ENCODE peak calls at places on chromosomes 2 and 18, in nine cellular contexts. E, A, V, W, P, N, Z, I and L are unnamed samples.

GRCh38 chr2:202038471-202039277 is 5.0 kb downstream of the FZD7 start:
- DNase-seq in P (no peak), V (no peak), Z (no peak), E (peak; percentile 23), N (no peak), W (no peak), I (no peak), A (peak; percentile 19), L (no peak)

GRCh38 chr2:37189452-37190153 is 1.1 kb upstream of the SULT6B1 start:
- DNase-seq in E (no peak), I (peak; percentile 51), N (no peak), W (no peak), P (no peak), Z (no peak), A (peak; percentile 64), V (no peak), L (no peak)

GRCh38 chr2:157725856-157726255 is 97.2 kb upstream of the ACVR1C start:
- DNase-seq in W (no peak), A (no peak), V (no peak), E (no peak), Z (no peak), P (no peak), N (no peak), I (no peak), L (no peak)

GRCh38 chr2:236944561-236944960 is 141.1 kb upstream of the COPS8 start:
- DNase-seq in A (no peak), V (no peak), I (no peak), W (no peak), N (no peak), P (no peak), Z (no peak), E (no peak), L (no peak)

GRCh38 chr2:12616456-12617163 is 100.1 kb upstream of the TRIB2 start:
- DNase-seq in E (no peak), A (no peak), I (no peak), N (no peak), V (no peak), W (no peak), Z (no peak), P (no peak), L (no peak)

GRCh38 chr2:1262609-1263008 is 150.7 kb upstream of the TPO start:
- DNase-seq in I (no peak), P (no peak), N (no peak), E (no peak), A (no peak), V (no peak), Z (no peak), W (no peak), L (no peak)

GRCh38 chr2:172085460-172086159 is at the start of gene DLX1:
- DNase-seq in N (no peak), W (no peak), I (peak; percentile 36), V (no peak), A (peak; percentile 51), P (no peak), Z (peak; percentile 32), E (no peak), L (no peak)

GRCh38 chr2:95574506-95574905 is 17.3 kb upstream of the TRIM43 start:
- DNase-seq in I (no peak), W (no peak), Z (no peak), N (no peak), P (no peak), A (no peak), E (no peak), V (no peak), L (no peak)

GRCh38 chr2:11749646-11750349 is 3.4 kb downstream of the LPIN1 start:
- DNase-seq in Z (no peak), A (no peak), W (no peak), I (peak; percentile 73), N (no peak), V (no peak), P (no peak), E (peak; percentile 53), L (no peak)

GRCh38 chr2:203706403-203706802 is at the start of gene CD28:
- DNase-seq in A (no peak), I (no peak), V (no peak), P (no peak), N (no peak), E (peak; percentile 84), Z (peak; percentile 65), W (peak; percentile 61), L (peak; percentile 59)

GRCh38 chr18:49618741-49619392 is 57.0 kb downstream of the LIPG start:
- DNase-seq in V (no peak), Z (no peak), E (peak; percentile 62), I (no peak), A (no peak), N (no peak), W (no peak), P (no peak), L (no peak)

GRCh38 chr2:10947005-10947440 is 35.3 kb downstream of the KCNF1 start:
- DNase-seq in N (no peak), I (no peak), V (no peak), P (no peak), E (no peak), A (no peak), Z (no peak), W (no peak), L (no peak)

GRCh38 chr2:237964578-237965404 is 2.0 kb upstream of the UBE2F start:
- DNase-seq in A (no peak), P (no peak), E (peak; percentile 36), N (no peak), V (no peak), W (no peak), I (no peak), Z (no peak), L (no peak)

GRCh38 chr2:47043142-47043890 is 111.8 kb downstream of the STPG4 start:
- DNase-seq in E (peak; percentile 39), I (peak; percentile 77), P (peak; percentile 63), Z (no peak), W (no peak), V (no peak), A (peak; percentile 96), N (no peak), L (no peak)

GRCh38 chr2:98486374-98486981 is 41.8 kb downstream of the INPP4A start:
- DNase-seq in I (no peak), E (peak; percentile 26), W (no peak), V (no peak), N (no peak), Z (no peak), P (no peak), A (no peak), L (no peak)
- TF ChIP-seq POLR2A in I (no peak), E (no peak), W (no peak), V (no peak), N (no peak), Z (no peak), P (no peak), A (no peak), L (no peak)

GRCh38 chr2:174660984-174661675 is 63.5 kb upstream of the WIPF1 start:
- DNase-seq in E (no peak), N (no peak), P (no peak), I (no peak), A (no peak), Z (no peak), V (no peak), W (no peak), L (no peak)

GRCh38 chr2:174662459-174662858 is 64.9 kb upstream of the WIPF1 start:
- DNase-seq in V (no peak), W (no peak), Z (no peak), N (no peak), E (no peak), I (no peak), A (peak; percentile 8), P (no peak), L (no peak)

GRCh38 chr2:174664084-174664759 is 66.6 kb upstream of the WIPF1 start:
- DNase-seq in W (no peak), A (no peak), I (no peak), N (no peak), P (no peak), Z (no peak), E (no peak), V (no peak), L (no peak)

GRCh38 chr2:174663572-174663971 is 66.0 kb upstream of the WIPF1 start:
- DNase-seq in A (no peak), V (no peak), N (no peak), E (no peak), P (no peak), W (no peak), Z (no peak), I (no peak), L (no peak)

DNA sequence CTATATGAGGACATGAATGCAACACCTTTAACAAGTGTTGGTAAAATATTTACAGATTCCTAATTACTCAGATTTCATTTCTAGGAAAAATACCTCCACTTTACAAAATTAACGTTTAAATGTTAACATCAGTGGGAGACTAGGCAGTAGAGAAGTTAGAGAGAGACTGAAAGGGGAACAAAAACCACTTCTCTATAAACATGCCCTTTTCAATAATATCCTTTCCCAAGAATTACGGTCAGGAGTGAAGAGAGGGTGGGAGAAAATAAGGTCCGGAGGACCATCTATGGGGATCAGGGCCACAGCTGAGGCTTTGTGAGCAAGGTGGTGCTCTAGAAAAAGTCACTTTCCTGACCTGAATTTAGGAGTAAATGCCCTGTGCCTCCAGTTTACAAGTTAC is 65.3 kb upstream of the WIPF1 start:
- DNase-seq in N (no peak), I (no peak), Z (no peak), E (no peak), A (no peak), V (no peak), W (no peak), P (no peak), L (no peak)
- H3K27ac ChIP-seq in N (peak overlapping the region; percentile 39), I (no peak overlapping the region), Z (no peak overlapping the region), E (peak overlapping the region; percentile 49), A (no peak overlapping the region), V (peak overlapping the region; percentile 54), W (no peak overlapping the region), P (no peak overlapping the region), L (no peak overlapping the region)

GRCh38 chr2:121649652-121650553 is 641 bp upstream of the CLASP1 start:
- DNase-seq in N (peak; percentile 91), P (peak; percentile 87), V (peak; percentile 80), I (peak; percentile 91), E (peak; percentile 92), Z (peak; percentile 92), W (peak; percentile 94), A (peak; percentile 75), L (peak; percentile 87)

GRCh38 chr2:121649402-121649651 is at the start of gene CLASP1:
- DNase-seq in E (peak; percentile 97), I (peak; percentile 97), W (peak; percentile 98), N (peak; percentile 97), V (peak; percentile 90), P (peak; percentile 97), Z (peak; percentile 98), A (peak; percentile 96), L (peak; percentile 96)

GRCh38 chr2:121648206-121648605 is 1.1 kb downstream of the CLASP1 start:
- DNase-seq in N (no peak), I (no peak), V (no peak), E (no peak), W (no peak), A (no peak), Z (no peak), P (no peak), L (no peak)

GRCh38 chr2:121647396-121647795 is 1.9 kb downstream of the CLASP1 start:
- DNase-seq in I (no peak), A (no peak), Z (no peak), E (no peak), N (no peak), P (no peak), W (no peak), V (no peak), L (no peak)

GRCh38 chr2:121648611-121649401 is 456 bp downstream of the CLASP1 start:
- DNase-seq in I (peak; percentile 68), E (peak; percentile 47), A (peak; percentile 34), W (peak; percentile 71), P (no peak), Z (peak; percentile 81), V (peak; percentile 26), N (peak; percentile 86), L (peak; percentile 52)
- TF ChIP-seq POLR2A in I (peak; percentile 26), E (no peak), A (no peak), W (no peak), P (peak; percentile 11), Z (no peak), V (peak; percentile 41), N (no peak), L (no peak)

GRCh38 chr2:102122115-102122514 is 20.4 kb upstream of the IL1R1 start:
- DNase-seq in A (no peak), Z (no peak), W (no peak), I (no peak), N (no peak), V (no peak), E (no peak), P (no peak), L (no peak)
- H3K27ac ChIP-seq in A (peak overlapping the region; percentile 66), Z (no peak overlapping the region), W (no peak overlapping the region), I (no peak overlapping the region), N (peak overlapping the region; percentile 49), V (no peak overlapping the region), E (peak overlapping the region; percentile 68), P (peak overlapping the region; percentile 37), L (peak overlapping the region; percentile 76)